ENCODE peak calls at places on chromosome 10, in four cellular contexts. One of them, this sample, is unnamed.
A peak's percentile ranks its signal among the peaks of the same experiment; 100 is the strongest.

GRCh38 chr10:74799840-74800239 is 26.6 kb upstream of the KAT6B start:
- DNase-seq in natural killer cell: no peak
- DNase-seq in A549: peak; percentile 44
- DNase-seq in breast epithelium: no peak
- DNase-seq in this sample: no peak

GRCh38 chr10:87000491-87000890 is 19.6 kb upstream of the FAM25A start:
- DNase-seq in natural killer cell: no peak
- DNase-seq in A549: no peak
- DNase-seq in breast epithelium: no peak
- DNase-seq in this sample: no peak

GRCh38 chr10:95178797-95179196 is 15.2 kb upstream of the ACSM6 start:
- DNase-seq in breast epithelium: no peak
- DNase-seq in A549: no peak
- DNase-seq in natural killer cell: no peak
- DNase-seq in this sample: no peak

GRCh38 chr10:49119746-49120145 is 4.4 kb upstream of the VSTM4 start:
- DNase-seq in natural killer cell: no peak
- DNase-seq in A549: no peak
- DNase-seq in breast epithelium: no peak
- DNase-seq in this sample: no peak

GRCh38 chr10:6667679-6668270 is 87.7 kb upstream of the PRKCQ start:
- DNase-seq in breast epithelium: no peak
- DNase-seq in natural killer cell: no peak
- DNase-seq in A549: peak; percentile 66
- DNase-seq in this sample: no peak

GRCh38 chr10:77226020-77226419 is 411.6 kb downstream of the KCNMA1 start:
- DNase-seq in A549: no peak
- DNase-seq in natural killer cell: no peak
- DNase-seq in breast epithelium: no peak
- DNase-seq in this sample: no peak

GRCh38 chr10:86756511-86757109 is at the start of gene BMPR1A:
- DNase-seq in breast epithelium: peak; percentile 76
- DNase-seq in natural killer cell: no peak
- DNase-seq in A549: peak; percentile 90
- DNase-seq in this sample: no peak

GRCh38 chr10:47412869-47413268 is 28.8 kb upstream of the ZNF488 start:
- DNase-seq in natural killer cell: no peak
- DNase-seq in A549: peak; percentile 33
- DNase-seq in breast epithelium: no peak
- DNase-seq in this sample: no peak

GRCh38 chr10:133614830-133615580 is 11.6 kb downstream of the FRG2B start:
- DNase-seq in A549: no peak
- DNase-seq in breast epithelium: no peak
- DNase-seq in natural killer cell: no peak
- DNase-seq in this sample: no peak

GRCh38 chr10:133465191-133465949 is 11.6 kb downstream of the SCART1 start:
- DNase-seq in natural killer cell: no peak
- DNase-seq in breast epithelium: no peak
- DNase-seq in A549: no peak
- DNase-seq in this sample: no peak

GRCh38 chr10:49089789-49090595 is 25.3 kb downstream of the VSTM4 start:
- DNase-seq in A549: no peak
- DNase-seq in natural killer cell: no peak
- DNase-seq in breast epithelium: no peak
- DNase-seq in this sample: no peak

DNA sequence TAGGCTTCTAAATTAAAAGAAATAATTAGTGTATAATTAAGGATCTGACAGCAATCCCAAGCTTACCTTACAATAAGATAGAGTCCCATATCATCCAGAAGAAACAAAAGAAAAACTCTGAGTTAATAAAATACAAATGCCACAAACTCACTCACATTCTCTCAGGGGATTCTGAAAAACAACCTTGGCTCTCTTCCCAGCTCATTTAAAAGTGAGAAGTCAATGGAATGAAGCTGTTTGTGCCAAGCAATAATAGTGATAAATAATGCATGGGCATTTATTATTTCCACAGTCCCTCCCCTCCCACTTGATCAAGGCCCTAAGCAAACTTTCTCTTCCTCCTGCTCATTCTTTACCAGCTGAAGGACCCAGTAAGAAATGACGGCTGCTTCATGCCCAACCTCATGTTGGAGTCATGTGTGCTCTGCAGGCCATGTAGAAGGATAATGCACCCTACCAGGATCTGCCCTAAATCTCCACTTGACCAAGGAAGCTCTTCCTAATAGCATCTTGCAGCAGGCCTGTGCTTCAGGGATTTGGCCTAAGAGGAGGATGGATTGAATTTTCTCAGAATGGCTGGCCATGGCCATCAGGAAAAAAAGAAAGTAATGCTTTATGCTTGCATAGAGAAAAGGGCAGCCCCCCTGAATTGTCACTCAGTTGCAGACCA is 451.3 kb downstream of the GPAM start:
- DNase-seq in natural killer cell: no peak
- DNase-seq in breast epithelium: no peak
- DNase-seq in A549: no peak
- DNase-seq in this sample: no peak
- TF ChIP-seq CTCF in natural killer cell: no peak
- TF ChIP-seq CTCF in breast epithelium: no peak
- TF ChIP-seq CTCF in A549: no peak
- TF ChIP-seq CTCF in this sample: no peak

GRCh38 chr10:129888784-129889616 is 75.1 kb downstream of the EBF3 start:
- DNase-seq in A549: peak; percentile 42
- DNase-seq in breast epithelium: no peak
- DNase-seq in natural killer cell: peak; percentile 19
- DNase-seq in this sample: peak; percentile 21
- TF ChIP-seq CTCF in A549: peak; percentile 46
- TF ChIP-seq CTCF in breast epithelium: no peak
- TF ChIP-seq CTCF in natural killer cell: peak; percentile 62
- TF ChIP-seq CTCF in this sample: no peak

DNA sequence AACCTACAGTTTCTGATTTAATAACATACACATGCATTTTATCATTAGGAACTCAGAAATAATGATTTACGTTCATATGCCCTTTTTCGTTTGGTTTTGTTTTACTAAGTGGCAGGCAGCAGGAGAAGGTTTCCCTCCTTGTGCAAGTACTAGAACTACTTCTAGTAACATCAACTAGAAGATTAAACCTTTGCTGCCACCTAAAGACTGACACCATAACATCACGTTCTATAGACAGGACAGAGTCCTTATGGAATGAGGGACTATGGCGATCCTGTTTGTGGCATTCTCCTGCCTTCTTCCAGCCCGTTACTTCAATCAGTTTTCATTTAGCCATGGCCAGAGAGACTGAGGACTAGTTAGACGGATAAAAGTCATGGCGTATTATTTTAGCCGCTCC is 53.2 kb downstream of the GAD2 start:
- DNase-seq in A549: peak; percentile 65
- DNase-seq in breast epithelium: no peak
- DNase-seq in natural killer cell: no peak
- DNase-seq in this sample: no peak
- TF ChIP-seq CTCF in A549: peak; percentile 55
- TF ChIP-seq CTCF in breast epithelium: no peak
- TF ChIP-seq CTCF in natural killer cell: no peak
- TF ChIP-seq CTCF in this sample: no peak

DNA sequence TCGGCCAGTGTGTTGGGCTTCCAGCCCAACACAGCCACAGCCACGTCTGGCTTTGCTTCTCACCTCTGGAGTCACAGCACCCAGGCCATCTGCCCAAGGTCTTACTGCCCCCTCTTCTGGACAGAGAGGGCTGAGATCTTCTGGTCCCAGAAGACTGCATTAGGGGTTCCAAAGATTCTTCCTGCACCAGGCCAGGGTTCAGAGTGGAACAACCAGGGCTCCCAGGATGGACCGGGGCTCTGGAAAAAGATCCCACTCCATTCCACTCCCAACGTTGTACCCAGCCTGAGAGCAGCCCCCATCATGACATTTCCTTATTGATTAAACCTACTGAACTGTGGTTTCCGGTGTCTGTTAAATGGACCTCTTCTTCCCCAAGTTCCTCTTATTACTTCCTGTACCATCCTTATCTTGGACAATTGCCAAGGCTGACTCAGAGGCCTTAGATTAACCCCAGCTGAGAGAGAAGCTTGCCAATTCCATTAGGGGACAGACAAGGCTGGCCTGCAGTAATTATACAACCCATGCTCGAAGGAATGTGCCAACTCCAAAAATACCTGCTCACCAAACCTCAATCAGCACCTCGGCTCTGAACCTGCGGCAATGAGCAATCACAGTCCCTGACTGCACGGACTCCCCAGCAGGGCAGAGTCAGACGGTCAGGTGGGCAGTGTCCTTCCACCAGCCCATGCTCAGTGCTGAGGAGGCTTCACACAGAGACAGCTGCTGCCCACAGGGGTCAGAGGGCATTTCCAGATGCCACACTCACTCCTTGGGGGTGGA is 47.9 kb upstream of the NPFFR1 start:
- DNase-seq in natural killer cell: no peak
- DNase-seq in breast epithelium: peak; percentile 68
- DNase-seq in A549: peak; percentile 84
- DNase-seq in this sample: no peak
- TF ChIP-seq CTCF in natural killer cell: no peak
- TF ChIP-seq CTCF in breast epithelium: no peak
- TF ChIP-seq CTCF in A549: no peak
- TF ChIP-seq CTCF in this sample: no peak

DNA sequence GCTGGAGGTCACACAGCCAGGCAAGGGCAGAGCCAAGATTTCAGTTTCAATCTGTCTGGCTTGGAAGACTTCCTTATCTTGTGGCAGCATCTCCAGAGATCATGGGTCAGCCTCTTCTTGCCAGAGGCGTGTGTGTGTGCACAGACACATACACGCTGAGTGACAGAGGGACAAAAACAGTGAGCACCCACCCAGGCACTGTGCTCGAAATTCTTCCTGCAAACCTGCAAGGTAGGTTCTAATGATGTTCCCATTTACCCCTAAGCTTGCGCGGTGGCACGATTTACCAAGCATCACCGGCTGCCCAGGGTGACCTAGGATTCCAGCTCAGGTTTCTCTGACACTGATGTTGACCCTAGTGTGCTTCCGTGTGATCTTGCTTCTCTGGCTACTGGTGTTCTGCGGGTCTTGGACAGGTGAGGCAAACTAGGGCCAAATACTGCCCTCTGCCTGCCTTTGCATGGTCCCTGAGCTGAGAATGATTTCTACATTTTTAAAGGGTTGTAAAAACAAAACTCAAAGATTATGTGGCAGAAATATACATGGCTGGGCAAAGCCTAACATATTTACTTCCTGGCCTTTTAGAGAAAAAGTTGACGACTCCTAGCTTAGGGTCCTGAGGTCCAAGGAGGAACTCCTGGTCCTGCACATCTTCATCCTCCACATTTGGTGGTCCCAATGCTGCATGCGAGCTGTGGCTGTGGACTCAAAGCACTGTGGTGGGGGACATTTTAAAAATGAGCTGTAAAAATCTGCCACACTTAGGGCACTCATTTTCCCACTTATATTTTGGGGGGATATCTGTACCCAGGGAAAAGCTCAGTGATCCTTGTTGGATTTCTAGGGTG is 268.5 kb downstream of the RPS24 start:
- DNase-seq in A549: peak; percentile 22
- DNase-seq in breast epithelium: no peak
- DNase-seq in natural killer cell: no peak
- DNase-seq in this sample: no peak
- TF ChIP-seq CTCF in A549: peak; percentile 29
- TF ChIP-seq CTCF in breast epithelium: no peak
- TF ChIP-seq CTCF in natural killer cell: no peak
- TF ChIP-seq CTCF in this sample: no peak

GRCh38 chr10:90592903-90593302 is 264.9 kb downstream of the HTR7 start:
- DNase-seq in A549: peak; percentile 33
- DNase-seq in natural killer cell: no peak
- DNase-seq in breast epithelium: peak; percentile 19
- DNase-seq in this sample: no peak
- TF ChIP-seq CTCF in A549: peak; percentile 17
- TF ChIP-seq CTCF in natural killer cell: no peak
- TF ChIP-seq CTCF in breast epithelium: no peak
- TF ChIP-seq CTCF in this sample: no peak

GRCh38 chr10:64091889-64092288 is 570.7 kb downstream of the REEP3 start:
- DNase-seq in breast epithelium: no peak
- DNase-seq in natural killer cell: no peak
- DNase-seq in A549: peak; percentile 3
- DNase-seq in this sample: no peak
- TF ChIP-seq CTCF in breast epithelium: no peak
- TF ChIP-seq CTCF in natural killer cell: no peak
- TF ChIP-seq CTCF in A549: no peak
- TF ChIP-seq CTCF in this sample: no peak

GRCh38 chr10:125719173-125720001 is at the start of gene EDRF1:
- DNase-seq in A549: peak; percentile 99
- DNase-seq in breast epithelium: peak; percentile 99
- DNase-seq in natural killer cell: peak; percentile 99
- DNase-seq in this sample: peak; percentile 97
- TF ChIP-seq CTCF in A549: no peak
- TF ChIP-seq CTCF in breast epithelium: no peak
- TF ChIP-seq CTCF in natural killer cell: no peak
- TF ChIP-seq CTCF in this sample: no peak

DNA sequence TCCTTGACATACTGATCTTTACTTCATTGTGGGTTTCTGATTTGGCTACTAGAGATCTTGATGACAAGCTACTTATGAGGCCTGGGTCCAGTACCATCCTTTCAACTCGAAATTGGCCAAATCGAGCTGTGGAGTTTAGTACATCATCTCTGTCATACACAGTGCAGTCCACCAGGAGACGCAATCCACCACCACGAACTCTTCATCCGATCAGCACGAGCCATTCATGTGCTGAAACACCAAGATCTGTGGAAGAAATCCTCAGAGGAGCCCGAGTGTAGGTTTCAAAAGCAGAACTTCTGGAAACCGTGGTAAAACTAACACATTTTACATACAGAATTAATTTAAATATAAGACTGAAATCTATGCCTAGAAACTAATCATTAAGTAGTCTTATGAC is 14.2 kb downstream of the DNAJC9 start:
- DNase-seq in breast epithelium: no peak
- DNase-seq in natural killer cell: no peak
- DNase-seq in A549: peak; percentile 36
- DNase-seq in this sample: no peak
- TF ChIP-seq CTCF in breast epithelium: no peak
- TF ChIP-seq CTCF in natural killer cell: no peak
- TF ChIP-seq CTCF in A549: no peak
- TF ChIP-seq CTCF in this sample: no peak

GRCh38 chr10:71303569-71303907 is 15.5 kb upstream of the SLC29A3 start:
- DNase-seq in A549: no peak
- DNase-seq in breast epithelium: no peak
- DNase-seq in natural killer cell: no peak
- DNase-seq in this sample: no peak
- TF ChIP-seq CTCF in A549: no peak
- TF ChIP-seq CTCF in breast epithelium: no peak
- TF ChIP-seq CTCF in natural killer cell: no peak
- TF ChIP-seq CTCF in this sample: no peak